ENCODE peak calls at places on chromosomes 16 and 17, in ten cellular contexts. H, Q, L, R, B, X, G, A, Z and M are unnamed samples.

GRCh38 chr17:77441130-77441920 is 300.6 kb downstream of the SEC14L1 start:
- DNase-seq in H (no peak), Q (no peak), L (no peak), R (no peak), B (no peak), X (no peak), G (no peak), A (no peak), Z (no peak), M (no peak)

GRCh38 chr17:34234616-34235015 is 20.5 kb upstream of the CCL2 start:
- DNase-seq in H (no peak), Q (no peak), L (no peak), R (no peak), B (no peak), X (no peak), G (no peak), A (no peak), Z (no peak), M (no peak)

GRCh38 chr16:85607331-85607765 is 5.8 kb upstream of the GSE1 start:
- DNase-seq in H (no peak), Q (no peak), L (no peak), R (no peak), B (no peak), X (peak; percentile 91), G (peak; percentile 91), A (no peak), Z (no peak), M (no peak)

GRCh38 chr16:72990003-72990521 is 57.9 kb downstream of the ZFHX3 start:
- DNase-seq in H (peak; percentile 68), Q (peak; percentile 80), L (peak; percentile 51), R (peak; percentile 97), B (peak; percentile 73), X (peak; percentile 39), G (peak; percentile 45), A (peak; percentile 84), Z (peak; percentile 41), M (no peak)

GRCh38 chr16:50273888-50274770 is 7.8 kb downstream of the ADCY7 start:
- DNase-seq in H (no peak), Q (no peak), L (no peak), R (no peak), B (no peak), X (peak; percentile 62), G (no peak), A (no peak), Z (no peak), M (no peak)

GRCh38 chr16:79269211-79269863 is 331.2 kb downstream of the MAF start:
- DNase-seq in H (no peak), Q (no peak), L (no peak), R (no peak), B (no peak), X (peak; percentile 47), G (no peak), A (no peak), Z (no peak), M (no peak)

GRCh38 chr17:29707212-29707571 is 84.5 kb upstream of the CORO6 start:
- DNase-seq in H (no peak), Q (no peak), L (no peak), R (peak; percentile 46), B (no peak), X (no peak), G (no peak), A (no peak), Z (no peak), M (no peak)

GRCh38 chr16:55474821-55475220 is 4.2 kb upstream of the MMP2 start:
- DNase-seq in H (no peak), Q (no peak), L (no peak), R (peak; percentile 91), B (no peak), X (no peak), G (no peak), A (no peak), Z (no peak), M (no peak)

GRCh38 chr17:83145831-83146230 is 66.4 kb downstream of the METRNL start:
- DNase-seq in H (no peak), Q (peak; percentile 11), L (no peak), R (no peak), B (no peak), X (no peak), G (no peak), A (no peak), Z (peak; percentile 3), M (no peak)

DNA sequence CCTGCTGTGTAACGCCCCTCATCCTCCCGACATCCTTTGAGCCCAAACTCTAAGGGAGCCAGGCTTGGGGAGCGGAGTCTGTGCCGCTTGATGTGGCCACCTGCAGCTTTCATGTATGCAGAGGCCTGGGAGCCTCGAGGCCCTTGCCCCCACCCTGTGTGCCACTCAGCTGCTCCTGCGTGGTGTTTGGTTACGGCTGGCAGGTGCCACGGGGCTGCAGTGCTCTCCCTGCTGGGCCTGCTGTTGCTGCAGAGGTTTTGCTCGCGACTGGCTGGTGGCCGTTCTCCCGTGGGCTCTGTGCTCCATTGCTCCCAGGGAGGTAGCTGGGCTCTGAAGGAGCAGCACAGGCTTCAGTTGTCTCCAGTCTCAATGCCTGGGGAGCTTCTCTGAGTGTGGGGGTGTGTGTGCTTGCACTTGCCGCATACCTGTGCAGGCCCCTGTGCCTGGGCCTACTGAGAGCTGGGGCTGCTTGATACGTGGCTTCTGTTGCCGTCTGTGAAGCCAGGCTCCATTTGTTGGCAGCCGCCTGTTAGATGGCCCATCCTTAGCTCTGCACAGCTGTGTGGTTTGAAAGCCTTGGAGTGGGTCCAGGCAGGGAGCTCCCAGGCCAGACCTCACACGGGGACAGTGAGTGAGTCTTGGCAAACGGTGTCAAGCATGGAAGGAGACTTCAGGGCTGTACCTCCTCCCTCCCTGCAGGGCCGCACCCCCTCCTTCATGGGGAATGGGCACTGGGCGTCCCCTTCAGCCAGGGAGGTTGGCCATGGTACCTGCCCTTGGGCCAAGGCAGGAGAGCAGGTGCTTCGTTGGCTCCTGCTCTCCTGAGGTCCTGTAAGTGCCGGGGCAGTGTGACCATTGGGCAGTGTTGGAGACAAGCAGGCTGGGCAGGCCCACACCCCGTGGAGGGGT is 47.2 kb downstream of the PDPK1 start:
- DNase-seq in H (peak; percentile 16), Q (no peak), L (peak; percentile 53), R (no peak), B (no peak), X (peak; percentile 49), G (no peak), A (no peak), Z (no peak), M (peak; percentile 74)
- H3K36me3 ChIP-seq in H (peaks cover 32% of the 10 kb centered on the region), Q (no peaks in the 10 kb centered on the region), L (no peaks in the 10 kb centered on the region), R (peaks cover 44% of the 10 kb centered on the region), B (no peaks in the 10 kb centered on the region), X (peaks cover 4% of the 10 kb centered on the region), G (no peaks in the 10 kb centered on the region), A (no peaks in the 10 kb centered on the region), Z (peaks cover 4% of the 10 kb centered on the region), M (no peaks in the 10 kb centered on the region)

GRCh38 chr17:68601565-68602266 is 549 bp upstream of the FAM20A start:
- DNase-seq in H (no peak), Q (no peak), L (no peak), R (no peak), B (no peak), X (no peak), G (no peak), A (no peak), Z (no peak), M (peak; percentile 32)
- H3K4me3 ChIP-seq in H (no peak overlapping the region), Q (peak overlapping the region; percentile 81), L (peak overlapping the region; percentile 64), R (no peak overlapping the region), B (peak overlapping the region; percentile 68), X (peak overlapping the region; percentile 80), G (peak overlapping the region; percentile 62), A (no peak overlapping the region), Z (no peak overlapping the region), M (peak overlapping the region; percentile 70)

GRCh38 chr16:69748694-69749345 is 5.9 kb downstream of the NOB1 start:
- DNase-seq in H (no peak), Q (no peak), L (no peak), R (no peak), B (no peak), X (no peak), G (no peak), A (no peak), Z (no peak), M (no peak)

GRCh38 chr16:69745232-69745612 is 9.5 kb downstream of the NOB1 start:
- DNase-seq in H (no peak), Q (no peak), L (no peak), R (no peak), B (no peak), X (no peak), G (no peak), A (no peak), Z (no peak), M (no peak)

GRCh38 chr16:69744363-69745231 is 10.1 kb downstream of the NOB1 start:
- DNase-seq in H (no peak), Q (no peak), L (no peak), R (no peak), B (no peak), X (no peak), G (no peak), A (no peak), Z (no peak), M (no peak)

GRCh38 chr16:69747115-69747514 is 7.6 kb downstream of the NOB1 start:
- DNase-seq in H (no peak), Q (no peak), L (no peak), R (peak; percentile 63), B (no peak), X (no peak), G (no peak), A (no peak), Z (no peak), M (no peak)

DNA sequence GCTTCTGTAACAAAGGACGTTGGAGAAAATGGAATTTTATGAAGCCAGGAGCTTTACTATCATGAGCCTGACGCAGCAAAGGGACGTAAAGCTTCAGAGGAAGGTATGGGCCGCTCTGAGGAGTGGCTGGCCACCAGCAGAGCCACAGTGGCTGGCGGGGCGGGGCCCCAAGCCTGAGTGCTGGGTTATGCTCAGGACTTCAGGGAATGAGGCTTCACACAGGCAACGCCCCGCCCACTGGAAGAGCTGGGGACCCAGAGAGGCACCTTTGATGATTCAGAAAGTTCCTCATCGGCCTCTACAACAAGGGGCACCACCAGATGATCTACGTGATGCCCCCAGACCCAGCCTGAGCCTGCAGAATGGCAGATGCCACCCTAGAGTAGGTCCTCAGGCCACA is 8.8 kb downstream of the NOB1 start:
- DNase-seq in H (no peak), Q (no peak), L (no peak), R (no peak), B (no peak), X (no peak), G (no peak), A (no peak), Z (no peak), M (no peak)
- H3K36me3 ChIP-seq in H (peaks cover 76% of the 10 kb centered on the region), Q (no peaks in the 10 kb centered on the region), L (peaks cover 9% of the 10 kb centered on the region), R (peaks cover 77% of the 10 kb centered on the region), B (no peaks in the 10 kb centered on the region), X (peaks cover 73% of the 10 kb centered on the region), G (peaks cover 12% of the 10 kb centered on the region), A (peaks cover 51% of the 10 kb centered on the region), Z (peaks cover 13% of the 10 kb centered on the region), M (no peaks in the 10 kb centered on the region)

GRCh38 chr16:4922721-4923342 is 14.1 kb downstream of the PPL start:
- DNase-seq in H (no peak), Q (peak; percentile 88), L (no peak), R (no peak), B (no peak), X (peak; percentile 63), G (no peak), A (no peak), Z (no peak), M (no peak)
- H3K4me3 ChIP-seq in H (no peak overlapping the region), Q (no peak overlapping the region), L (no peak overlapping the region), R (no peak overlapping the region), B (no peak overlapping the region), X (no peak overlapping the region), G (no peak overlapping the region), A (no peak overlapping the region), Z (no peak overlapping the region), M (no peak overlapping the region)

DNA sequence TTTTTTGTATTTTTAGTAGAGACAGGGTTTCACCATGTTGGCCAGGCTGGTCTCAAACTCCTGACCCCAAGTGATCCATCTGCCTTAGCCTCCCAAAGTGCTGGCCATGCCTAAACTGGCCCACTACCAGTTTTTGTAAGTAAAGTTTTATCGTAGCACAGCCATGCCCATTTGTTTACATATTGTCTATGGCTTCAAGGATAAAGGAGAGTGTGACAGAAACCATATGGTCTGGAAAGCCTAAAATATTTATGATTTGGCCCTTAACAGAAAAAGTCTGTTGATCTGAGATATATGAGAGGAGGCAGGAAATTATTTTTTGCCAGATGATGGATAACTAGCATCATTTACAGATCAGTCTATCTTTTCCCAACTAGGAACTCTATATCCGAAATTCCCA is 4.5 kb downstream of the AKAP10 start:
- DNase-seq in H (peak; percentile 10), Q (no peak), L (no peak), R (no peak), B (no peak), X (no peak), G (no peak), A (no peak), Z (no peak), M (no peak)
- H3K36me3 ChIP-seq in H (peaks cover 20% of the 10 kb centered on the region), Q (no peaks in the 10 kb centered on the region), L (no peaks in the 10 kb centered on the region), R (peaks cover 11% of the 10 kb centered on the region), B (no peaks in the 10 kb centered on the region), X (peaks cover 8% of the 10 kb centered on the region), G (peaks cover 8% of the 10 kb centered on the region), A (peaks cover 24% of the 10 kb centered on the region), Z (no peaks in the 10 kb centered on the region), M (no peaks in the 10 kb centered on the region)